ENCODE peak calls at places on chromosomes 7 and 10, in four cellular contexts. A is thyroid gland, M is uterus, H is HCT116. C is an unnamed sample.

GRCh38 chr10:46002916-46003693 is 27.3 kb downstream of the NCOA4 start:
- DNase-seq in A (no peak), M (no peak), H (no peak), C (no peak)

GRCh38 chr10:91551856-91552255 is 81.0 kb downstream of the PPP1R3C start:
- DNase-seq in A (peak; percentile 15), M (peak; percentile 57), H (peak; percentile 16), C (peak; percentile 62)

GRCh38 chr10:21406595-21407218 is 118.8 kb downstream of the SKIDA1 start:
- DNase-seq in A (no peak), M (no peak), H (no peak), C (no peak)

GRCh38 chr7:12328888-12329770 is 74.5 kb downstream of the VWDE start:
- DNase-seq in A (no peak), M (no peak), H (no peak), C (no peak)

GRCh38 chr10:30671011-30671616 is 41.6 kb upstream of the LYZL2 start:
- DNase-seq in A (no peak), M (no peak), H (peak; percentile 65), C (no peak)

GRCh38 chr10:97259119-97259518 is 33.3 kb downstream of the ARHGAP19 start:
- DNase-seq in A (no peak), M (no peak), H (no peak), C (no peak)

GRCh38 chr10:35643151-35643975 is 1.3 kb upstream of the FZD8 start:
- DNase-seq in A (peak; percentile 92), M (peak; percentile 72), H (no peak), C (peak; percentile 70)

GRCh38 chr7:27933691-27934565 is 194.0 kb downstream of the TAX1BP1 start:
- DNase-seq in A (no peak), M (no peak), H (no peak), C (no peak)

GRCh38 chr10:33335800-33336605 is 1.5 kb upstream of the NRP1 start:
- DNase-seq in A (peak; percentile 81), M (peak; percentile 70), H (no peak), C (peak; percentile 85)

GRCh38 chr10:15748137-15748536 is 28.4 kb upstream of the ITGA8 start:
- DNase-seq in A (no peak), M (no peak), H (no peak), C (no peak)

GRCh38 chr10:43186150-43186549 is 47.9 kb downstream of the CSGALNACT2 start:
- DNase-seq in A (no peak), M (no peak), H (no peak), C (no peak)

GRCh38 chr10:125149278-125150047 is 10.9 kb downstream of the CTBP2 start:
- DNase-seq in A (peak; percentile 97), M (peak; percentile 64), H (peak; percentile 52), C (peak; percentile 83)

GRCh38 chr10:19713800-19714525 is 102.3 kb upstream of the PLXDC2 start:
- DNase-seq in A (peak; percentile 3), M (peak; percentile 22), H (no peak), C (no peak)

GRCh38 chr10:66925896-66926719 is at the start of gene LRRTM3:
- DNase-seq in A (peak; percentile 49), M (peak; percentile 14), H (peak; percentile 77), C (peak; percentile 56)

GRCh38 chr7:30119890-30120577 is 14.8 kb upstream of the MTURN start:
- DNase-seq in A (no peak), M (no peak), H (no peak), C (no peak)

GRCh38 chr10:14366760-14367159 is 36.0 kb upstream of the FRMD4A start:
- DNase-seq in A (no peak), M (no peak), H (no peak), C (no peak)

GRCh38 chr10:130425881-130426435 is 289.8 kb downstream of the GLRX3 start:
- DNase-seq in A (no peak), M (no peak), H (no peak), C (no peak)

GRCh38 chr7:47042669-47043068 is 539.2 kb downstream of the TNS3 start:
- DNase-seq in A (no peak), M (no peak), H (no peak), C (no peak)

GRCh38 chr7:27699751-27700150 is 37.1 kb upstream of the HIBADH start:
- DNase-seq in A (no peak), M (no peak), H (no peak), C (no peak)

GRCh38 chr10:133082685-133083421 is 4.9 kb upstream of the ADGRA1 start:
- DNase-seq in A (no peak), M (no peak), H (no peak), C (no peak)

GRCh38 chr10:77037735-77038411 is 599.7 kb downstream of the KCNMA1 start:
- DNase-seq in A (no peak), M (no peak), H (no peak), C (no peak)

GRCh38 chr10:99536400-99537254 is 3.9 kb downstream of the NKX2-3 start:
- DNase-seq in A (no peak), M (no peak), H (no peak), C (no peak)

GRCh38 chr7:48085433-48085791 is 3.7 kb upstream of the UPP1 start:
- DNase-seq in A (no peak), M (no peak), H (no peak), C (no peak)

GRCh38 chr10:3538291-3538849 is 246.6 kb downstream of the KLF6 start:
- DNase-seq in A (no peak), M (no peak), H (no peak), C (no peak)

GRCh38 chr7:29146888-29147609 is 712 bp upstream of the CPVL start:
- DNase-seq in A (peak; percentile 56), M (peak; percentile 27), H (peak; percentile 8), C (peak; percentile 15)

DNA sequence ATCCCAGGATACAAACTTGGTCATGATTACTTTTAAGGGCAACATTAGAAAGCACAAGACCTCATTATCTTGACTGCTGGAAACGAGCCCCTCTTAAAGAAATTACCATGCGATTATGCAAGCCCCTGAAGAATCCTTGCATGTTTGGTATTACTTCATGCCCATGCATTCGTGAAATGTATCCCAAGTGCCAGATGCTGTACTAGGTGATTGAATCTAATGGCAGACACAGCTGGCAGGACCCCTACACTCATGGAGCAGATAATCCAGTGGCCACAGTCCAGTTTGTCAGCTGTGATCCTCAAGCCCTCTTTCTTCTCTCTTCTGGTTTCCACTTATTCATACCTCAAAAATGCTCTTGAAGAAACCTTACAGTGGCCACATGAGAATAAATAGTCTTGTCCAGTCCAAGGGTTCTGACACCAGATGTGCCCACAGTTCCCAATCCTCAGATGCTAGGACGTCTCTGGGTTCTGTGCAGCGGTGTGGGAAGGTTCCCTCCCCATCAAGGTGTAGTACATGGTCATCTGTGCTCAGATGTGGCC is 103.6 kb upstream of the HABP2 start:
- DNase-seq in A (no peak), M (no peak), H (no peak), C (no peak)
- TF ChIP-seq CTCF in A (no peak), M (no peak), H (no peak), C (no peak)

GRCh38 chr7:22613466-22613865 is 113.5 kb upstream of the STEAP1B start:
- DNase-seq in A (no peak), M (no peak), H (no peak), C (no peak)
- TF ChIP-seq POLR2A in A (no peak), M (no peak), H (no peak), C (no peak)

GRCh38 chr7:100464210-100464660 is at the start of gene SPACDR:
- DNase-seq in A (no peak), M (no peak), H (no peak), C (no peak)

GRCh38 chr7:100465299-100465698 is 1.2 kb upstream of the SPACDR start:
- DNase-seq in A (no peak), M (no peak), H (no peak), C (no peak)

GRCh38 chr7:100464791-100465190 is 731 bp upstream of the SPACDR start:
- DNase-seq in A (no peak), M (no peak), H (no peak), C (no peak)

GRCh38 chr7:100466830-100467605 is 3.0 kb upstream of the SPACDR start:
- DNase-seq in A (peak; percentile 44), M (no peak), H (no peak), C (no peak)

DNA sequence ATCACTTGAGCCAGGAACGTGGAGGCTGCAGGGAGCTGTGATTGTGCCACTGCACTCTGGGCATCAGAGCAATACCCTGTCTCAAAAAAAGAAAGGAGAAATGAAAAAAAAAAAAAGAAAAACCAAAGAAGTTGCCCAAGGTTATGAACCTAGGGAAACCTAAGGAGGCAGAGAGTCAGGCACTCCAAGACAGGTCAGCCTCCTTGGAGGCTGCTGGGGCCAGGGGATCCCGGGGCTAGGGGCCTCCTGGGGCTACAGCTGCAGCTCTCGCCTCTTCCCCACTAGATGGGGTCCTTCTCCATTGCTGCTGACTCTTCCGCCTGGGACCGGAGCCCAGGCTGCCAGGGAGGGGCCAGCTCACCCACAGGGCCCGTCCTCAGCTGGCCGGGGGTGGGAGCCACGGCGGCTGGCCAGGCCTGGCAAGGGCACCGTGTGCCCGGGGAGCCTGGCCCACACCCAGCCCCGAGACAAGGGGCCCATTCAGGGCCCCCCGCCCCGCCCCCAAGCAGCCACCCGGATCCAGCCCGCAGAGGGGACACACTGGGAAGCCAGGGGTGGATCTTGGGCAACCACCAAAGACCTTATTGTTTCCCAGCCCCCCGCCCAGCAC is 1.7 kb upstream of the SPACDR start:
- DNase-seq in A (peak; percentile 93), M (peak; percentile 78), H (no peak), C (peak; percentile 82)
- H3K4me3 ChIP-seq in A (no peak overlapping the region), M (no peak overlapping the region), H (no peak overlapping the region), C (no peak overlapping the region)

DNA sequence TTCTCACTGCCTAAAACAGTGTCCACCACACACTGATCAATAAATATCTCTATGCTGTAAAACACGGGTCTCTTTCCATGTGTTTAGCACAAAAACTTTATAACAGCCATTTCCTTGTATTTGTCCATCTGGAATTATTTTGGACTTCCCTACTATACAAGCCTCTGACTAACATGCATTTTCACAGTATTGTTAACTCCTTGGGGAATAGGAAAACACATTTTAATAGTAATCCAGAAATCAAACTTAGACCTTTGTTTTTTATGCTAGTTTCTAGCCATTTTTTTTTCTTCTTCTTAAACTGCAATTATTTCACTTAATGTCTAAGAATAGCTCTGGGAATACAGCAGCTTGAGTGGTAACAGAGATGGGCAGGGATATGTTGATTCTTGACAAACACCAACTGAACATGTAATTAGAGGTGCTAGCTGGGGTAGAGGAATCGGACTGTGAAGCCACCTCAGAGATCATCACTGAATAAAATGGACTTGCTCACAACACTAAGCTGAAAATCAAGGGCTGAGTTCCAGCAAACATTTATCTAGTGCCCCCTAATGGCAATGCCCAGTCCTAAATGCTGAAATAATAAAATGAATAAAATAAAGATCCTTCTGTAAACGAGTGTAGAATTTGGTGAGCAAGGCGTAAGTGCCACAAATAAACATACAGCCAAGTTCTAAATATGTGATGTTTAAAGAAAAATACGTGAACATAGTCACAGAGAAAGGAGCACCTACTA is 593.1 kb downstream of the SORCS1 start:
- DNase-seq in A (peak; percentile 9), M (no peak), H (no peak), C (no peak)
- TF ChIP-seq CTCF in A (peak; percentile 54), M (no peak), H (peak; percentile 25), C (no peak)

DNA sequence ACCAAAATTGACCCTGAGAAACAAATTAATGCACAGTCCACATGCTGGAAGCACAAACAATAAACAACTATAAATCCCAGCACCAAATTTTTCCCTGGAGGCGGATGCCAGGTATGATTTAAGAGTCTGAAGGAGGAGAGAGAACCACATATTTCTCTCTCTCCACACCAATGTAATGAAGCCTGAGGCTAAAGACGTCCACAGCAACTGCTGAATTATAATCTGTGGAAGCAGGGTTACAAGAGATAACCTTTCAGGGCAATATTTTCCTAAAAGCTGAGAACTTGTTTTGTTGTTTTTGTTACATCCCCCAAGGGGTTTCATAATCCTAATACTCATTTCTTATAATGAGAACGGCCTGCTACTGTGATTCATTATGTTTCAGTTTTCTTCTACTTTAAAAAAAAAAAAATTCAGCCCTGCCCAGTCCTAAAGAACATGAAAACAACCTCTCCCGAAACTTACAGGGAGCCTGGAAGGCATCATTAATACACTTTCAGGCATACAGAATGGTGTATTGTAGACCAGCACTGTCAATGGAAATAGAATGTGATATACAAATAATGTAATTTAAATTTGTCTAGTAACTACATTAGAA is 48.5 kb upstream of the ABLIM1 start:
- DNase-seq in A (no peak), M (no peak), H (no peak), C (no peak)
- TF ChIP-seq POLR2A in A (no peak), M (no peak), H (no peak), C (no peak)

C was measured in ovary.